ENCODE peak calls at places on chromosomes 1 and 21, in nine cellular contexts. One of them, this sample, is unnamed.

GRCh38 chr1:193062698-193063463 is 3.5 kb downstream of the RO60 start:
- DNase-seq in tibial artery: no peak
- DNase-seq in CD4-positive, alpha-beta T cell: no peak
- DNase-seq in psoas muscle: no peak
- DNase-seq in DND-41: no peak
- DNase-seq in AG04450: no peak
- DNase-seq in lower lobe of right lung: no peak
- DNase-seq in caudate nucleus: no peak
- DNase-seq in ascending aorta: no peak
- DNase-seq in this sample: no peak

GRCh38 chr1:27598288-27598687 is 5.7 kb downstream of the AHDC1 start:
- DNase-seq in tibial artery: peak; percentile 92
- DNase-seq in CD4-positive, alpha-beta T cell: no peak
- DNase-seq in psoas muscle: peak; percentile 63
- DNase-seq in DND-41: peak; percentile 50
- DNase-seq in AG04450: no peak
- DNase-seq in lower lobe of right lung: no peak
- DNase-seq in caudate nucleus: no peak
- DNase-seq in ascending aorta: peak; percentile 87
- DNase-seq in this sample: no peak

GRCh38 chr1:2073382-2074230 is 23.4 kb downstream of the PRKCZ start:
- DNase-seq in tibial artery: no peak
- DNase-seq in CD4-positive, alpha-beta T cell: no peak
- DNase-seq in psoas muscle: no peak
- DNase-seq in DND-41: no peak
- DNase-seq in AG04450: peak; percentile 13
- DNase-seq in lower lobe of right lung: no peak
- DNase-seq in caudate nucleus: peak; percentile 70
- DNase-seq in ascending aorta: no peak
- DNase-seq in this sample: no peak

GRCh38 chr21:21148009-21148408 is 149.8 kb downstream of the NCAM2 start:
- DNase-seq in tibial artery: no peak
- DNase-seq in CD4-positive, alpha-beta T cell: no peak
- DNase-seq in psoas muscle: no peak
- DNase-seq in DND-41: no peak
- DNase-seq in AG04450: no peak
- DNase-seq in lower lobe of right lung: no peak
- DNase-seq in caudate nucleus: no peak
- DNase-seq in ascending aorta: no peak
- DNase-seq in this sample: no peak

GRCh38 chr21:33451634-33452071 is 28.1 kb downstream of the TMEM50B start:
- DNase-seq in tibial artery: no peak
- DNase-seq in CD4-positive, alpha-beta T cell: no peak
- DNase-seq in psoas muscle: no peak
- DNase-seq in DND-41: no peak
- DNase-seq in AG04450: no peak
- DNase-seq in lower lobe of right lung: no peak
- DNase-seq in caudate nucleus: no peak
- DNase-seq in ascending aorta: no peak
- DNase-seq in this sample: no peak

GRCh38 chr1:156490401-156491032 is 10.1 kb downstream of the MEF2D start:
- DNase-seq in tibial artery: peak; percentile 87
- DNase-seq in CD4-positive, alpha-beta T cell: no peak
- DNase-seq in psoas muscle: no peak
- DNase-seq in DND-41: no peak
- DNase-seq in AG04450: no peak
- DNase-seq in lower lobe of right lung: no peak
- DNase-seq in caudate nucleus: no peak
- DNase-seq in ascending aorta: peak; percentile 82
- DNase-seq in this sample: no peak

GRCh38 chr1:45345014-45345413 is 4.8 kb upstream of the MUTYH start:
- DNase-seq in tibial artery: no peak
- DNase-seq in CD4-positive, alpha-beta T cell: no peak
- DNase-seq in psoas muscle: no peak
- DNase-seq in DND-41: no peak
- DNase-seq in AG04450: no peak
- DNase-seq in lower lobe of right lung: no peak
- DNase-seq in caudate nucleus: no peak
- DNase-seq in ascending aorta: no peak
- DNase-seq in this sample: no peak

GRCh38 chr1:229221106-229222019 is 49.5 kb upstream of the RAB4A start:
- DNase-seq in tibial artery: no peak
- DNase-seq in CD4-positive, alpha-beta T cell: no peak
- DNase-seq in psoas muscle: no peak
- DNase-seq in DND-41: no peak
- DNase-seq in AG04450: no peak
- DNase-seq in lower lobe of right lung: peak; percentile 52
- DNase-seq in caudate nucleus: no peak
- DNase-seq in ascending aorta: no peak
- DNase-seq in this sample: no peak

GRCh38 chr1:223401873-223402789 is 8.9 kb downstream of the CCDC185 start:
- DNase-seq in tibial artery: no peak
- DNase-seq in CD4-positive, alpha-beta T cell: no peak
- DNase-seq in psoas muscle: no peak
- DNase-seq in DND-41: no peak
- DNase-seq in AG04450: peak; percentile 36
- DNase-seq in lower lobe of right lung: no peak
- DNase-seq in caudate nucleus: no peak
- DNase-seq in ascending aorta: no peak
- DNase-seq in this sample: no peak

GRCh38 chr1:98783821-98784220 is 122.3 kb downstream of the SNX7 start:
- DNase-seq in tibial artery: no peak
- DNase-seq in CD4-positive, alpha-beta T cell: no peak
- DNase-seq in psoas muscle: no peak
- DNase-seq in DND-41: no peak
- DNase-seq in AG04450: no peak
- DNase-seq in lower lobe of right lung: no peak
- DNase-seq in caudate nucleus: no peak
- DNase-seq in ascending aorta: no peak
- DNase-seq in this sample: no peak

GRCh38 chr1:245592083-245592460 is 437.3 kb downstream of the KIF26B start:
- DNase-seq in tibial artery: no peak
- DNase-seq in CD4-positive, alpha-beta T cell: no peak
- DNase-seq in psoas muscle: no peak
- DNase-seq in DND-41: no peak
- DNase-seq in AG04450: no peak
- DNase-seq in lower lobe of right lung: no peak
- DNase-seq in caudate nucleus: no peak
- DNase-seq in ascending aorta: no peak
- DNase-seq in this sample: no peak

GRCh38 chr1:16367968-16368910 is 1.2 kb downstream of the SZRD1 start:
- DNase-seq in tibial artery: no peak
- DNase-seq in CD4-positive, alpha-beta T cell: no peak
- DNase-seq in psoas muscle: no peak
- DNase-seq in DND-41: no peak
- DNase-seq in AG04450: no peak
- DNase-seq in lower lobe of right lung: no peak
- DNase-seq in caudate nucleus: no peak
- DNase-seq in ascending aorta: no peak
- DNase-seq in this sample: no peak

GRCh38 chr1:175478203-175478602 is 265.2 kb downstream of the TNR start:
- DNase-seq in tibial artery: no peak
- DNase-seq in CD4-positive, alpha-beta T cell: no peak
- DNase-seq in psoas muscle: no peak
- DNase-seq in DND-41: no peak
- DNase-seq in AG04450: no peak
- DNase-seq in lower lobe of right lung: no peak
- DNase-seq in caudate nucleus: no peak
- DNase-seq in ascending aorta: no peak
- DNase-seq in this sample: no peak

GRCh38 chr1:85578321-85579295 is 2.0 kb upstream of the CCN1 start:
- DNase-seq in tibial artery: no peak
- DNase-seq in CD4-positive, alpha-beta T cell: no peak
- DNase-seq in psoas muscle: no peak
- DNase-seq in DND-41: no peak
- DNase-seq in AG04450: peak; percentile 94
- DNase-seq in lower lobe of right lung: no peak
- DNase-seq in caudate nucleus: no peak
- DNase-seq in ascending aorta: no peak
- DNase-seq in this sample: no peak
- H3K27ac ChIP-seq in tibial artery: peak overlapping the region; percentile 99
- H3K27ac ChIP-seq in CD4-positive, alpha-beta T cell: no peak overlapping the region
- H3K27ac ChIP-seq in psoas muscle: peak overlapping the region; percentile 96
- H3K27ac ChIP-seq in DND-41: no peak overlapping the region
- H3K27ac ChIP-seq in AG04450: peak overlapping the region; percentile 100
- H3K27ac ChIP-seq in lower lobe of right lung: peak overlapping the region; percentile 96
- H3K27ac ChIP-seq in caudate nucleus: peak overlapping the region; percentile 55
- H3K27ac ChIP-seq in ascending aorta: peak overlapping the region; percentile 92
- H3K27ac ChIP-seq in this sample: peak overlapping the region; percentile 96

GRCh38 chr1:119353851-119354250 is 14.7 kb upstream of the HAO2 start:
- DNase-seq in tibial artery: no peak
- DNase-seq in CD4-positive, alpha-beta T cell: no peak
- DNase-seq in psoas muscle: no peak
- DNase-seq in DND-41: no peak
- DNase-seq in AG04450: no peak
- DNase-seq in lower lobe of right lung: no peak
- DNase-seq in caudate nucleus: no peak
- DNase-seq in ascending aorta: no peak
- DNase-seq in this sample: no peak

GRCh38 chr1:119348941-119349340 is 19.6 kb upstream of the HAO2 start:
- DNase-seq in tibial artery: no peak
- DNase-seq in CD4-positive, alpha-beta T cell: no peak
- DNase-seq in psoas muscle: no peak
- DNase-seq in DND-41: no peak
- DNase-seq in AG04450: no peak
- DNase-seq in lower lobe of right lung: no peak
- DNase-seq in caudate nucleus: no peak
- DNase-seq in ascending aorta: no peak
- DNase-seq in this sample: no peak

GRCh38 chr1:119347858-119348257 is 20.7 kb upstream of the HAO2 start:
- DNase-seq in tibial artery: no peak
- DNase-seq in CD4-positive, alpha-beta T cell: no peak
- DNase-seq in psoas muscle: no peak
- DNase-seq in DND-41: no peak
- DNase-seq in AG04450: no peak
- DNase-seq in lower lobe of right lung: no peak
- DNase-seq in caudate nucleus: no peak
- DNase-seq in ascending aorta: no peak
- DNase-seq in this sample: no peak

GRCh38 chr1:119351997-119352396 is 16.6 kb upstream of the HAO2 start:
- DNase-seq in tibial artery: no peak
- DNase-seq in CD4-positive, alpha-beta T cell: no peak
- DNase-seq in psoas muscle: no peak
- DNase-seq in DND-41: no peak
- DNase-seq in AG04450: no peak
- DNase-seq in lower lobe of right lung: no peak
- DNase-seq in caudate nucleus: no peak
- DNase-seq in ascending aorta: no peak
- DNase-seq in this sample: no peak
- H3K27ac ChIP-seq in tibial artery: no peak overlapping the region
- H3K27ac ChIP-seq in CD4-positive, alpha-beta T cell: no peak overlapping the region
- H3K27ac ChIP-seq in psoas muscle: no peak overlapping the region
- H3K27ac ChIP-seq in DND-41: no peak overlapping the region
- H3K27ac ChIP-seq in AG04450: no peak overlapping the region
- H3K27ac ChIP-seq in lower lobe of right lung: no peak overlapping the region
- H3K27ac ChIP-seq in caudate nucleus: no peak overlapping the region
- H3K27ac ChIP-seq in ascending aorta: no peak overlapping the region
- H3K27ac ChIP-seq in this sample: no peak overlapping the region

DNA sequence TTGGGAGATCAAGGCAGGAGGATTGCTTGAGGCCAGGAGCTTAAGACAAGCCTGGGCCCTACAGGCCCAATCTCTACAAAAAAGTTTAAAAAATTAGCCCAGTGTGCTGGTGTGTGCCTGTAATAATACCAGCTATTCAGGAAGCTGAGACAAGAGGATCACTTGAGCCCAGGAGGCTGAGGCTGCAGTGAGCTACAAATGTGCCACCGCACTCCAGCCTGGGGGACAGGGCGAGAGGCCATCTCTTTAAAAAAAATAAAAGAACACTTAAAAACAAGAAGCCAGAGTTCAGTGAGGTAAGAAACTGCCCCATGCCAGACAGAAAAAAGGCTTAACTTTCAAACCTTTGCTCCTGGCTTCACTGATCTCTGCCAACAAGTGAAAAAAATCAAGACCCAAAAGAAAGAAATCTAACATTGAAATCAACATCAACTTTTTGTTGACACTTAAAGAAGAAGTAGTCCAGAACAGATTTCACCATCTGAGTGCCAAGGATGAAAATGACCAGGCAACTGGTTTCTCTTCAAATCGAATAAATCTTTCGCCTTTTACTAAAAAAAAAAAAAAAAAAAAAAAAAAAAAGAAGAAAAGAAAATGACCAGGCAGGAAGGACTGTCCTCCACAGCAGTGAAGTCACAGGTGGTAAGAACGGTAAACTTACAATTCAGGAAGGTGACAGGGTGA is 51.2 kb downstream of the SLC45A1 start:
- DNase-seq in tibial artery: peak; percentile 47
- DNase-seq in CD4-positive, alpha-beta T cell: no peak
- DNase-seq in psoas muscle: no peak
- DNase-seq in DND-41: no peak
- DNase-seq in AG04450: no peak
- DNase-seq in lower lobe of right lung: no peak
- DNase-seq in caudate nucleus: no peak
- DNase-seq in ascending aorta: no peak
- DNase-seq in this sample: no peak
- H3K27ac ChIP-seq in tibial artery: peak overlapping the region; percentile 74
- H3K27ac ChIP-seq in CD4-positive, alpha-beta T cell: no peak overlapping the region
- H3K27ac ChIP-seq in psoas muscle: peak overlapping the region; percentile 87
- H3K27ac ChIP-seq in DND-41: no peak overlapping the region
- H3K27ac ChIP-seq in AG04450: no peak overlapping the region
- H3K27ac ChIP-seq in lower lobe of right lung: peak overlapping the region; percentile 18
- H3K27ac ChIP-seq in caudate nucleus: no peak overlapping the region
- H3K27ac ChIP-seq in ascending aorta: peak overlapping the region; percentile 91
- H3K27ac ChIP-seq in this sample: peak overlapping the region; percentile 41

DNA sequence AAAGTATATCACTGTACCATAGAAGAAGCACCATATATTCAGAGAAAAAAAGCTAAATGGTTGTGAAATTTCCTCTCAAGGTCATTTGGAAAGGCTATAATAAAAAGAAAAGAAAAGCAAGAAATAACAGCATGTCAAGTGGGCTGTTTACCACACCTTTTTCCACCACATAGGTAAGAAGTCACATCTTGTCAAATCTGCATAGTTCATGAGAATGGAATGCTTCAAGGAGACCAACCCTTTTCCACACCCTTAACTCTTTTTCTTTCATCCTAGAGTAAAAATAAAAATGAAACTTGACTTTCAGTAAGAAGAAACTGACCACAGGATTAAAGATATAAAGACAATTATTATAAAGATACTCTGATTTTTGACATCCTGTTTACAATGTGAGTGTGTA is 91.2 kb downstream of the ATP6V1G3 start:
- DNase-seq in tibial artery: no peak
- DNase-seq in CD4-positive, alpha-beta T cell: no peak
- DNase-seq in psoas muscle: no peak
- DNase-seq in DND-41: no peak
- DNase-seq in AG04450: no peak
- DNase-seq in lower lobe of right lung: no peak
- DNase-seq in caudate nucleus: no peak
- DNase-seq in ascending aorta: no peak
- DNase-seq in this sample: no peak
- H3K27ac ChIP-seq in tibial artery: no peak overlapping the region
- H3K27ac ChIP-seq in CD4-positive, alpha-beta T cell: no peak overlapping the region
- H3K27ac ChIP-seq in psoas muscle: no peak overlapping the region
- H3K27ac ChIP-seq in DND-41: no peak overlapping the region
- H3K27ac ChIP-seq in AG04450: no peak overlapping the region
- H3K27ac ChIP-seq in lower lobe of right lung: no peak overlapping the region
- H3K27ac ChIP-seq in caudate nucleus: no peak overlapping the region
- H3K27ac ChIP-seq in ascending aorta: no peak overlapping the region
- H3K27ac ChIP-seq in this sample: no peak overlapping the region

DNA sequence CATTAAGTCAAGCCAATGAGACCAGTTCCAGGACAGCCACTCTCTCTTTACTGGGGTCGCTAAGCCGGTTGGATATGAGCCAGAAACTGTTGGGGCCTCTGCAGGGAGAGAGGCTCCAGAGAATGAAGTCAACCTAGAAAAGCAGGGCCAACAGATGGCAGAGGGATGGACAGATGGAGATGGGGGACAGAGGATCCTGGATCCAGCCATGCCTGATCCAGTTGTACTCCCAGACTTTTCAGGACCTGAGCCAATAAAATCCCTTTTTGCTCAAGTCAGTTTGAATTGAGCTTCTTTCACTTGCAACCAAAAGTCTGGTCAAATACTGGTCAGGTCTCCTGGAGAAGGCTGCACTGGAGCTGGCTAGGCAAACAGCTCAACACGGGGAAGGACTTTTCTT is 2.2 kb downstream of the DHCR24 start:
- DNase-seq in tibial artery: no peak
- DNase-seq in CD4-positive, alpha-beta T cell: no peak
- DNase-seq in psoas muscle: no peak
- DNase-seq in DND-41: no peak
- DNase-seq in AG04450: no peak
- DNase-seq in lower lobe of right lung: no peak
- DNase-seq in caudate nucleus: no peak
- DNase-seq in ascending aorta: no peak
- DNase-seq in this sample: no peak
- H3K27ac ChIP-seq in tibial artery: no peak overlapping the region
- H3K27ac ChIP-seq in CD4-positive, alpha-beta T cell: no peak overlapping the region
- H3K27ac ChIP-seq in psoas muscle: peak overlapping the region; percentile 78
- H3K27ac ChIP-seq in DND-41: peak overlapping the region; percentile 98
- H3K27ac ChIP-seq in AG04450: no peak overlapping the region
- H3K27ac ChIP-seq in lower lobe of right lung: no peak overlapping the region
- H3K27ac ChIP-seq in caudate nucleus: no peak overlapping the region
- H3K27ac ChIP-seq in ascending aorta: no peak overlapping the region
- H3K27ac ChIP-seq in this sample: no peak overlapping the region

This sample was measured in thoracic aorta.